ENCODE peak calls at places on chromosomes 11 and 22, in ten cellular contexts. Y, D, L, O, T, A, Q, S, I and X are unnamed samples.

GRCh38 chr11:42058794-42059193 is 599.3 kb upstream of the LRRC4C start:
- DNase-seq in Y (no peak), D (no peak), L (no peak), O (no peak), T (no peak), A (no peak), Q (no peak), S (no peak), I (no peak), X (no peak)

GRCh38 chr22:36385491-36386350 is 2.0 kb downstream of the MYH9 start:
- DNase-seq in Y (peak), D (peak), L (peak), O (no peak), T (peak), A (peak), Q (no peak), S (no peak), I (no peak), X (peak)

GRCh38 chr11:50174975-50175374 is 142.3 kb downstream of the OR4C45 start:
- DNase-seq in Y (no peak), D (no peak), L (no peak), O (no peak), T (no peak), A (no peak), Q (no peak), S (no peak), I (no peak), X (no peak)

GRCh38 chr22:31055322-31056159 is 25.6 kb upstream of the SMTN start:
- DNase-seq in Y (peak), D (peak), L (peak), O (peak), T (peak), A (peak), Q (peak), S (peak), I (peak), X (peak)

GRCh38 chr22:20002098-20002497 is 14.5 kb downstream of the ARVCF start:
- DNase-seq in Y (no peak), D (no peak), L (no peak), O (no peak), T (no peak), A (no peak), Q (no peak), S (no peak), I (no peak), X (no peak)

GRCh38 chr11:99766816-99767215 is 746.1 kb downstream of the CNTN5 start:
- DNase-seq in Y (no peak), D (no peak), L (no peak), O (no peak), T (no peak), A (no peak), Q (no peak), S (peak), I (no peak), X (no peak)

GRCh38 chr22:35921777-35922176 is 106.8 kb downstream of the RBFOX2 start:
- DNase-seq in Y (no peak), D (peak), L (peak), O (no peak), T (peak), A (peak), Q (peak), S (peak), I (peak), X (peak)

GRCh38 chr11:120467627-120468026 is 43.9 kb upstream of the GRIK4 start:
- DNase-seq in Y (no peak), D (no peak), L (no peak), O (no peak), T (no peak), A (no peak), Q (no peak), S (peak), I (no peak), X (no peak)

GRCh38 chr11:68508425-68508824 is 47.9 kb downstream of the PPP6R3 start:
- DNase-seq in Y (no peak), D (no peak), L (no peak), O (no peak), T (no peak), A (peak), Q (peak), S (no peak), I (no peak), X (no peak)

GRCh38 chr11:99614353-99614752 is 593.6 kb downstream of the CNTN5 start:
- DNase-seq in Y (no peak), D (no peak), L (no peak), O (no peak), T (no peak), A (no peak), Q (no peak), S (no peak), I (no peak), X (no peak)

GRCh38 chr11:113778111-113778910 is 1.3 kb upstream of the CLDN25 start:
- DNase-seq in Y (no peak), D (peak), L (peak), O (no peak), T (peak), A (peak), Q (peak), S (peak), I (peak), X (peak)

GRCh38 chr11:65781152-65781961 is 581 bp upstream of the AP5B1 start:
- DNase-seq in Y (no peak), D (no peak), L (peak), O (no peak), T (peak), A (no peak), Q (peak), S (no peak), I (no peak), X (no peak)

GRCh38 chr11:120520091-120520822 is 8.7 kb downstream of the GRIK4 start:
- DNase-seq in Y (no peak), D (no peak), L (no peak), O (no peak), T (no peak), A (no peak), Q (no peak), S (no peak), I (no peak), X (no peak)

GRCh38 chr11:70913715-70914231 is 338.6 kb downstream of the SHANK2 start:
- DNase-seq in Y (no peak), D (no peak), L (no peak), O (no peak), T (peak), A (no peak), Q (no peak), S (no peak), I (no peak), X (no peak)

GRCh38 chr22:27105142-27106025 is 448.0 kb downstream of the MIAT start:
- DNase-seq in Y (peak), D (peak), L (peak), O (no peak), T (no peak), A (peak), Q (peak), S (peak), I (peak), X (peak)

GRCh38 chr11:70742553-70743291 is 344.4 kb downstream of the CTTN start:
- DNase-seq in Y (no peak), D (no peak), L (no peak), O (no peak), T (no peak), A (no peak), Q (no peak), S (no peak), I (no peak), X (no peak)

GRCh38 chr11:12167098-12167999 is 57.0 kb downstream of the MICAL2 start:
- DNase-seq in Y (no peak), D (peak), L (no peak), O (no peak), T (peak), A (peak), Q (peak), S (peak), I (no peak), X (peak)

GRCh38 chr11:82995754-82996398 is 75.8 kb downstream of the RAB30 start:
- DNase-seq in Y (no peak), D (peak), L (peak), O (no peak), T (no peak), A (peak), Q (peak), S (peak), I (no peak), X (no peak)

GRCh38 chr22:44268431-44269116 is 44.2 kb downstream of the SHISAL1 start:
- DNase-seq in Y (no peak), D (no peak), L (no peak), O (no peak), T (no peak), A (no peak), Q (no peak), S (no peak), I (no peak), X (no peak)

GRCh38 chr11:131430466-131431176 is 60.2 kb downstream of the NTM start:
- DNase-seq in Y (no peak), D (peak), L (no peak), O (no peak), T (no peak), A (peak), Q (no peak), S (no peak), I (no peak), X (no peak)

DNA sequence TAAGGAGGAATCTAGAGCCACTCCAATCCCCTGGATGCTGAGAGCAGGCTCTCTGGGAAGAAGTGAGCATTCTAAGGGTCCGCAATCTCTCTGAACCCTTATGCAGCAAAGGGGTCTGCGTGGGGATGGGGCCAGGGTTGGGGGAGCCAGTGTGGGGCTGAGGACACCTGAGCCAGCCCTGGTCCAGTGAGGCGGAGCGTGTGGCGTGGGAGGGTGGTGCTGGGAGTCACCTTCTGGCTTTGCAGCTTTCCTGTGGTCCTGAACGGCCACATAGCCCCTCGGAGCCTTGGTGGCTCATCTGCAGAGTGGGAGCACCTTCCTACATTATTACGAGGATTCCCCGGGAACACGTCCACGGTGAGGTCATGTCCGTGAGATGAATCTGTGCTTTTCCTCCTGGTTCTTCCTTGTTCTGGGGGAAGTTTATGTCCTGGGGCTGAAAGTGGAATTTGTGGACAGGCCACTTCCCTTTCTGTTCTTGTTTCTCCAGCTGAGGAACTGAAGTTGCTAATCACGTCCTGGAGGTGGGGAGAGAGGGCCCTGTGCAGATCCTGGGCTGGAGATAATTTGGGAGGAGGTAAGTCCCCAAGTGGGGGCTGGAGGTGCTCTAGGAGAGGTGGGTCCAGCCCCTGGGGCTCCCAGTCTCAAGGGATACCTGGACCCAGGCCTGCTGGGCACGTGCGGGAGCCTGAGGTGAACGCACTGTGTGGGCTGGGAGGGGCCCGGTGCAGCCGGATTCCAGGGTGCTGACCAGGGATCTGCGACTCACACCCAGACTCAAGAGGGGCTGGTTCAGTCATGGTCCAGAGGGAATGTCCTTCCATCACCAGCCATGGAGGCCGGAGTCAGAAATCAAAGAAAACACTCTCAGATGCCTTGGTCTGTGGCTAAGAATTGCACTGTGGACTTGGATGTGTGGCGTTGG is 6.1 kb downstream of the MRGPRE start:
- DNase-seq in Y (no peak), D (no peak), L (no peak), O (no peak), T (no peak), A (peak), Q (no peak), S (no peak), I (no peak), X (no peak)
- TF ChIP-seq CTCF in Y (no peak), D (no peak), L (no peak), O (no peak), T (no peak), A (no peak), Q (no peak), S (no peak), I (no peak), X (no peak)

GRCh38 chr11:132874638-132875037 is 657.7 kb downstream of the OPCML start:
- DNase-seq in Y (no peak), D (peak), L (no peak), O (no peak), T (no peak), A (no peak), Q (no peak), S (peak), I (no peak), X (peak)

GRCh38 chr11:132878111-132878510 is 654.2 kb downstream of the OPCML start:
- DNase-seq in Y (no peak), D (peak), L (no peak), O (no peak), T (no peak), A (no peak), Q (no peak), S (no peak), I (no peak), X (no peak)

GRCh38 chr11:132872223-132872622 is 660.1 kb downstream of the OPCML start:
- DNase-seq in Y (no peak), D (no peak), L (no peak), O (no peak), T (no peak), A (no peak), Q (no peak), S (no peak), I (no peak), X (no peak)

DNA sequence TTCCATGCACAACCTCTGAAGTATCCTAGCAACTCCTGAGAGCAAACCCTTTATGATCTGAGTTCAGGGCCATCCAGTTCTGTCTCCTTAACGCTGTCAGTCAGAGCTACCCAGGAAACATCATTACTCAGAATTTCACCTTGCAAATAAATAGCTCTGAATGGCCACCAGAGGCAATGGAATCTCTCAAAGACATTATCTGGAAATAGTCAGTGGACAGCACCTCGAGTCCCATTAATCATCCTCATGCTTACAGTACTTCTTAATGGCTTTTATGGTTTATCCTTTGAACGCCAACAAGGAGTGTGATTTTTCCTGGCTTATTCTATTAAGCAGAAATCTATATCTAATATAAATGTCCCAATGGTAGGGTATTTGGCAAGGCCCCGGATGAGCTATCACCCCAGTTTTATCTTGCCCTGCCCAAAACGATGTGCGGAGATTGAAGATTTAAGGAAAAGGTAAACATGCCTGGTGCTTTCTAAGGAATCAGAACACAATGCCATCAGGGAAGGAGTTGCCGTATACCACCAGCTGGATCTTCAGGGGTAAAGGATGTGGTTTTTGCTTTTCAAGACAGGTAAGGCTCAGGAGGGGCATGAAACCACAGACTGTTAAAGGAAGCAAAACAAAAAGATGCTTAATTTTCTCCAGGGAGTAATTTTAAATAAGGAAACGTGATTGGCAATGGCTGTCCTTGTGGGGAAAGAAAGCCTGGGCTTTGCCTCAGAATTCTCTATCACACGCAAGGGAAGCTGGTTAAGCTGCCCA is 655.8 kb downstream of the OPCML start:
- DNase-seq in Y (no peak), D (peak), L (no peak), O (no peak), T (no peak), A (no peak), Q (no peak), S (no peak), I (no peak), X (no peak)
- TF ChIP-seq CTCF in Y (no peak), D (no peak), L (no peak), O (no peak), T (no peak), A (no peak), Q (no peak), S (no peak), I (no peak), X (no peak)

DNA sequence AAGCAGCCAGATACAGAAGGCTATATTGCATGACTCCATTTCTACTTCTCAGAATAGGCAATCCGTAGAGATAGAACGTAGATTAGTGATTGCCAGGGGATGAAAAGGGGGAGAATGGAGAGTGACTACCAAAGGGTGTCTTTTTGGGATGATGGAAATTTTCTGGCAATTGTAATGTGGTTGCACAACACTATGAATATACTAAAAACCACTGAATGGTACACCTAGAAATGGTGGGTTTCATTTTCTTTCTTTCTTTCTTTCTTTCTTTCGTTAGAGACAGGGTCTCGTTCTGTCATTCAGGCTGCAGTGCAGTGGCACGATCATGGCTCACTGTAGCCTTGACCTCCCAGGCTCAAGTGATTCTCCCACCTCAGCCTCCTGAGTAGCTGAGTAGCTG is 54.4 kb downstream of the BID start:
- DNase-seq in Y (no peak), D (no peak), L (no peak), O (no peak), T (no peak), A (no peak), Q (no peak), S (no peak), I (no peak), X (no peak)
- TF ChIP-seq CTCF in Y (no peak), D (no peak), L (no peak), O (no peak), T (no peak), A (no peak), Q (no peak), S (no peak), I (no peak), X (no peak)

GRCh38 chr11:7538023-7538422 is 24.2 kb downstream of the PPFIBP2 start:
- DNase-seq in Y (peak), D (no peak), L (peak), O (no peak), T (no peak), A (peak), Q (peak), S (no peak), I (peak), X (no peak)
- TF ChIP-seq CTCF in Y (no peak), D (no peak), L (no peak), O (no peak), T (no peak), A (no peak), Q (no peak), S (no peak), I (no peak), X (no peak)

DNA sequence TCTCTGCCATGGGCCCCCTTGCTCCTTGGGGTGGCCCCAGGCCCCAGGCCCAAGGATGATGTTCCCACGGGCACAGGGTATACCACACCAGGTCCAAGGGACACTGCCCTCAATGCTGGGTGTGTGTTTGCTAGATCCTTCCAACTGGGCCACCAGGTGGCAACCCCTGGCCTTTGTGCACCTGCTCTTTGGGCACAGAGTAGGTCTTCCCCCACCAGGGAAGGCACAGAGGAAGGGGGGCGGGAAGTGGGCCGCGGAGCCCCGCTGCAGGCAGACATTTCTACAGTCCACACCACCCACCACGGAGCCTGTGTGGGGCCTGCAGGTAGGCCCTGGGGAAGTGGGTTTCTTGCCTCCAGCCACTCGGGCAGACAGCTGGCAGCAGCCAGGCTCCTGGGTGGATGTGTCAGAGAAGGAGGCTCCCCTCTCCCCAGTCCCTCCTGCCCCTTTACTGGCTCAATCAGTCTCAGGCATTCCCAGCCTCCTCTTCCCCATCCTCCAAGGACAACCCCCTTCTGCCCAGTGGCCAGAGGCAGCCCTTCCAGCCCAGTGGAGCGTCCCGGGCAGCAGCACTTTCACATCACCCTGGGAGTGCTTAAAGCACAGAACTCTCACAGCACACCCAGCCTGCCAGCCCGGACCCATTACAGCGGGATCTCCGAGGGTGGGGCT is 21.6 kb downstream of the MAFF start:
- DNase-seq in Y (no peak), D (no peak), L (no peak), O (no peak), T (no peak), A (no peak), Q (no peak), S (no peak), I (no peak), X (no peak)
- TF ChIP-seq CTCF in Y (no peak), D (no peak), L (no peak), O (no peak), T (peak), A (no peak), Q (no peak), S (no peak), I (no peak), X (peak)

GRCh38 chr11:64384981-64385952 is 26.3 kb downstream of the RPS6KA4 start:
- DNase-seq in Y (no peak), D (no peak), L (no peak), O (no peak), T (no peak), A (no peak), Q (no peak), S (no peak), I (no peak), X (no peak)
- TF ChIP-seq CTCF in Y (no peak), D (no peak), L (no peak), O (no peak), T (no peak), A (no peak), Q (no peak), S (no peak), I (no peak), X (no peak)

GRCh38 chr11:1548221-1549070 is 23.6 kb downstream of the DUSP8 start:
- DNase-seq in Y (peak), D (peak), L (peak), O (no peak), T (peak), A (peak), Q (peak), S (peak), I (peak), X (peak)

GRCh38 chr11:1545432-1545831 is 26.6 kb downstream of the DUSP8 start:
- DNase-seq in Y (no peak), D (no peak), L (no peak), O (no peak), T (no peak), A (no peak), Q (no peak), S (no peak), I (no peak), X (no peak)

GRCh38 chr11:1547467-1548098 is 24.5 kb downstream of the DUSP8 start:
- DNase-seq in Y (no peak), D (no peak), L (no peak), O (no peak), T (no peak), A (no peak), Q (no peak), S (no peak), I (no peak), X (no peak)

GRCh38 chr11:1546077-1546535 is 26.0 kb downstream of the DUSP8 start:
- DNase-seq in Y (no peak), D (no peak), L (no peak), O (no peak), T (no peak), A (no peak), Q (no peak), S (no peak), I (no peak), X (no peak)

GRCh38 chr11:1546536-1547466 is 25.3 kb downstream of the DUSP8 start:
- DNase-seq in Y (no peak), D (peak), L (peak), O (no peak), T (peak), A (no peak), Q (no peak), S (no peak), I (peak), X (peak)
- TF ChIP-seq CTCF in Y (peak), D (no peak), L (peak), O (no peak), T (peak), A (no peak), Q (peak), S (no peak), I (peak), X (peak)

DNA sequence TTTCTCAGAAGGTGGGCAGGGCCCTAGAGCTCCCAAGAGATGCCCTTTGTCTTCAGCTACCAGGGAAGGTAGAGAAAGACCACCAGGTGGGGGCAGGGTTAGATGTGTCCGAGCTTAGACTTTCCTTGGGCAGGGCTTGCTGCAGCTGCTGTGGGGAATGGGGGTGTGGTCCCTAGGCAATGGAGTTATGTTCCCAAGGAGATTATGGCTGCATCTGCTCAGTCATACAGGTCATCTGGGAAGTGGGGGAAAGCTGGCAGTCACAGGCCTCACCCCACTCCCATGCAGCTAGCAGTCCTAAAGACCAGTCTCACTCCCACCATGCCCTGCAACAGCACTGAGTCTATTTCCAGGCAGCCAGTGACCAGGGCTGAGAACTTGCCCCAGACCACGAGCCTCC is 29.5 kb downstream of the MMP27 start:
- DNase-seq in Y (no peak), D (no peak), L (no peak), O (no peak), T (no peak), A (no peak), Q (no peak), S (no peak), I (no peak), X (no peak)
- TF ChIP-seq CTCF in Y (no peak), D (no peak), L (no peak), O (no peak), T (no peak), A (no peak), Q (no peak), S (no peak), I (no peak), X (no peak)